ENCODE peak calls at places on chromosomes 1 and 21, in five cellular contexts. O is stimulated activated CD8-positive, alpha-beta memory T cell treated with anti-CD3 and anti-CD28 coated beads, Interleukin-7, amount 100 ng/mL, for 4 hours; D is substantia nigra; G is stimulated activated CD4-positive, alpha-beta T cell treated with anti-CD3 and anti-CD28 coated beads, Interleukin-12 subunit alpha, Interleukin-12 subunit beta, amount 100 ng/mL, for 24 hours; Q is activated T-cell treated with anti-CD3 and anti-CD28 coated beads for 24 hours. J is an unnamed sample.
A peak's percentile ranks its signal among the peaks of the same experiment; 100 is the strongest.

GRCh38 chr1:98059616-98060015 is 138.8 kb upstream of the DPYD start:
- DNase-seq in O (no peak), D (no peak), G (no peak), Q (no peak), J (no peak)

GRCh38 chr1:110183642-110184167 is 26.4 kb upstream of the KCNC4 start:
- DNase-seq in O (no peak), D (no peak), G (no peak), Q (no peak), J (no peak)

GRCh38 chr1:154575147-154575927 is 7.8 kb downstream of the CHRNB2 start:
- DNase-seq in O (no peak), D (no peak), G (no peak), Q (no peak), J (no peak)

GRCh38 chr1:26015358-26015757 is 6.2 kb upstream of the EXTL1 start:
- DNase-seq in O (no peak), D (no peak), G (no peak), Q (no peak), J (no peak)

GRCh38 chr1:119688810-119689209 is 22.9 kb upstream of the PHGDH start:
- DNase-seq in O (no peak), D (no peak), G (no peak), Q (no peak), J (no peak)

GRCh38 chr1:37238376-37239224 is 204.3 kb upstream of the GRIK3 start:
- DNase-seq in O (no peak), D (no peak), G (no peak), Q (no peak), J (no peak)

GRCh38 chr1:208851376-208851775 is 607.2 kb upstream of the PLXNA2 start:
- DNase-seq in O (no peak), D (no peak), G (no peak), Q (no peak), J (no peak)

GRCh38 chr1:177945943-177946650 is 23.8 kb downstream of the SEC16B start:
- DNase-seq in O (no peak), D (peak; percentile 33), G (no peak), Q (peak; percentile 2), J (no peak)

GRCh38 chr1:221567859-221568507 is 173.9 kb downstream of the DUSP10 start:
- DNase-seq in O (no peak), D (no peak), G (no peak), Q (no peak), J (no peak)

GRCh38 chr21:27108228-27108627 is 141.3 kb upstream of the ADAMTS5 start:
- DNase-seq in O (no peak), D (no peak), G (no peak), Q (no peak), J (no peak)

GRCh38 chr21:32483293-32483595 is 70.7 kb downstream of the EVA1C start:
- DNase-seq in O (no peak), D (no peak), G (no peak), Q (no peak), J (no peak)

GRCh38 chr1:32138965-32139364 is 31.1 kb downstream of the KPNA6 start:
- DNase-seq in O (no peak), D (no peak), G (no peak), Q (no peak), J (no peak)

GRCh38 chr1:34088001-34088400 is 77.0 kb downstream of the CSMD2 start:
- DNase-seq in O (no peak), D (no peak), G (no peak), Q (no peak), J (no peak)

J was measured in right atrium auricular region.